ENCODE peak calls at places on chromosomes 4 and X, in nine cellular contexts. B, V, P, F, K, H, E, U and Q are unnamed samples.
A peak's percentile ranks its signal among the peaks of the same experiment; 100 is the strongest.

GRCh38 chr4:157992038-157992706 is 180.7 kb downstream of the GASK1B start:
- DNase-seq in B (peak; percentile 62), V (peak; percentile 7), P (peak; percentile 20), F (peak; percentile 28), K (peak; percentile 12), H (peak; percentile 25), E (no peak), U (peak; percentile 92), Q (peak; percentile 71)

GRCh38 chr4:177251237-177251636 is 58.4 kb upstream of the NEIL3 start:
- DNase-seq in B (no peak), V (no peak), P (no peak), F (no peak), K (no peak), H (peak; percentile 12), E (no peak), U (no peak), Q (no peak)

GRCh38 chr4:158535130-158535614 is 13.5 kb downstream of the RXFP1 start:
- DNase-seq in B (no peak), V (no peak), P (no peak), F (no peak), K (no peak), H (no peak), E (no peak), U (peak; percentile 58), Q (peak; percentile 33)

GRCh38 chr4:89889289-89889688 is 5.4 kb upstream of the MMRN1 start:
- DNase-seq in B (peak; percentile 5), V (no peak), P (no peak), F (no peak), K (no peak), H (no peak), E (no peak), U (no peak), Q (no peak)

GRCh38 chr4:76459291-76459723 is 24.3 kb downstream of the SHROOM3 start:
- DNase-seq in B (peak; percentile 26), V (no peak), P (peak; percentile 13), F (no peak), K (no peak), H (no peak), E (no peak), U (peak; percentile 88), Q (peak; percentile 90)

GRCh38 chrX:141180851-141181250 is 3.9 kb upstream of the LDOC1 start:
- DNase-seq in B (no peak), V (no peak), P (no peak), F (no peak), K (no peak), H (no peak), E (no peak), U (no peak), Q (no peak)

GRCh38 chrX:96474357-96475125 is 210.1 kb upstream of the DIAPH2 start:
- DNase-seq in B (no peak), V (no peak), P (no peak), F (no peak), K (no peak), H (no peak), E (no peak), U (peak; percentile 48), Q (no peak)

GRCh38 chr4:76803522-76803921 is 94.4 kb downstream of the SOWAHB start:
- DNase-seq in B (no peak), V (no peak), P (peak; percentile 64), F (peak; percentile 60), K (peak; percentile 31), H (no peak), E (no peak), U (peak; percentile 76), Q (peak; percentile 57)

GRCh38 chr4:3401436-3402171 is 40.2 kb upstream of the HGFAC start:
- DNase-seq in B (no peak), V (no peak), P (no peak), F (no peak), K (no peak), H (no peak), E (no peak), U (no peak), Q (no peak)

GRCh38 chrX:30822068-30822671 is 66.9 kb downstream of the TAB3 start:
- DNase-seq in B (no peak), V (no peak), P (no peak), F (no peak), K (no peak), H (no peak), E (no peak), U (peak; percentile 6), Q (no peak)

GRCh38 chr4:102789317-102789717 is 28.5 kb upstream of the MANBA start:
- DNase-seq in B (no peak), V (no peak), P (no peak), F (no peak), K (no peak), H (no peak), E (no peak), U (peak; percentile 83), Q (no peak)

GRCh38 chrX:39388730-39389129 is 587.5 kb downstream of the MID1IP1 start:
- DNase-seq in B (no peak), V (no peak), P (no peak), F (no peak), K (no peak), H (no peak), E (no peak), U (no peak), Q (no peak)

GRCh38 chr4:151031831-151032605 is 16.9 kb upstream of the LRBA start:
- DNase-seq in B (no peak), V (no peak), P (peak; percentile 41), F (peak; percentile 11), K (no peak), H (no peak), E (no peak), U (peak; percentile 39), Q (peak; percentile 2)

GRCh38 chrX:10010686-10011085 is 43.5 kb downstream of the CLDN34 start:
- DNase-seq in B (no peak), V (no peak), P (no peak), F (no peak), K (no peak), H (no peak), E (no peak), U (peak; percentile 66), Q (no peak)

GRCh38 chr4:110198472-110199419 is at the start of gene ELOVL6:
- DNase-seq in B (peak; percentile 63), V (peak; percentile 22), P (peak; percentile 60), F (peak; percentile 74), K (peak; percentile 67), H (peak; percentile 25), E (no peak), U (peak; percentile 85), Q (peak; percentile 72)

GRCh38 chr4:155572106-155572703 is 94.4 kb upstream of the GUCY1A1 start:
- DNase-seq in B (no peak), V (no peak), P (no peak), F (no peak), K (no peak), H (no peak), E (no peak), U (no peak), Q (no peak)

GRCh38 chr4:176186067-176186466 is 9.3 kb downstream of the SPATA4 start:
- DNase-seq in B (no peak), V (no peak), P (no peak), F (no peak), K (no peak), H (no peak), E (no peak), U (no peak), Q (no peak)

GRCh38 chr4:174314770-174315169 is 31.1 kb downstream of the CEP44 start:
- DNase-seq in B (no peak), V (no peak), P (peak; percentile 26), F (peak; percentile 14), K (no peak), H (no peak), E (no peak), U (peak; percentile 23), Q (no peak)

GRCh38 chrX:121000589-121000988 is 15.0 kb upstream of the CT47A1 start:
- DNase-seq in B (no peak), V (no peak), P (no peak), F (peak; percentile 19), K (peak; percentile 17), H (no peak), E (no peak), U (peak; percentile 39), Q (peak; percentile 7)

GRCh38 chr4:15910150-15910945 is 28.2 kb downstream of the FGFBP1 start:
- DNase-seq in B (no peak), V (no peak), P (no peak), F (no peak), K (no peak), H (no peak), E (no peak), U (no peak), Q (no peak)

GRCh38 chr4:48268956-48269860 is at the start of gene TEC:
- DNase-seq in B (peak; percentile 51), V (peak; percentile 15), P (peak; percentile 41), F (peak; percentile 67), K (peak; percentile 32), H (peak; percentile 36), E (no peak), U (peak; percentile 6), Q (peak; percentile 74)

GRCh38 chr4:101651778-101652177 is 138.8 kb upstream of the BANK1 start:
- DNase-seq in B (no peak), V (no peak), P (no peak), F (no peak), K (no peak), H (no peak), E (no peak), U (no peak), Q (no peak)

GRCh38 chr4:1492636-1493539 is 86.6 kb upstream of the NKX1-1 start:
- DNase-seq in B (no peak), V (no peak), P (no peak), F (no peak), K (no peak), H (no peak), E (no peak), U (no peak), Q (no peak)

GRCh38 chr4:84683486-84683885 is 100.6 kb downstream of the CDS1 start:
- DNase-seq in B (no peak), V (no peak), P (no peak), F (no peak), K (no peak), H (no peak), E (no peak), U (no peak), Q (no peak)

GRCh38 chr4:184110452-184110851 is 107.2 kb downstream of the ENPP6 start:
- DNase-seq in B (no peak), V (no peak), P (no peak), F (no peak), K (no peak), H (no peak), E (no peak), U (no peak), Q (no peak)

GRCh38 chrX:104098151-104098808 is 14.0 kb upstream of the ZCCHC18 start:
- DNase-seq in B (peak; percentile 38), V (peak; percentile 61), P (no peak), F (peak; percentile 73), K (peak; percentile 66), H (peak; percentile 58), E (peak; percentile 14), U (peak; percentile 86), Q (peak; percentile 44)

GRCh38 chrX:53086464-53086863 is 4.3 kb downstream of the TSPYL2 start:
- DNase-seq in B (no peak), V (no peak), P (no peak), F (no peak), K (no peak), H (no peak), E (no peak), U (peak; percentile 47), Q (no peak)

GRCh38 chr4:45566896-45567603 is 556.8 kb downstream of the GABRG1 start:
- DNase-seq in B (no peak), V (no peak), P (no peak), F (no peak), K (no peak), H (no peak), E (no peak), U (no peak), Q (no peak)

GRCh38 chrX:84469226-84469625 is 33.0 kb downstream of the HDX start:
- DNase-seq in B (no peak), V (no peak), P (peak; percentile 0), F (no peak), K (no peak), H (no peak), E (no peak), U (peak; percentile 22), Q (peak; percentile 17)

GRCh38 chr4:74623041-74623440 is 171.3 kb downstream of the BTC start:
- DNase-seq in B (peak; percentile 18), V (peak; percentile 5), P (no peak), F (peak; percentile 77), K (peak; percentile 55), H (peak; percentile 43), E (no peak), U (peak; percentile 64), Q (peak; percentile 72)

GRCh38 chr4:24174622-24175021 is 284.8 kb upstream of the PPARGC1A start:
- DNase-seq in B (no peak), V (no peak), P (no peak), F (no peak), K (no peak), H (no peak), E (no peak), U (no peak), Q (no peak)